ENCODE peak calls at places on chromosomes 1 and 21, in five cellular contexts. E is IMR-90; Z is Daoy; Y is occipital lobe; G is activated naive CD4-positive, alpha-beta T cell treated with Interleukin-2 at 50 U/mL for 16 hours. Q is an unnamed sample.

GRCh38 chr1:23957096-23957495 is 2.5 kb upstream of the PNRC2 start:
- DNase-seq in E (no peak), Z (no peak), Y (no peak), G (no peak), Q (no peak)

GRCh38 chr1:39759436-39759726 is 11.8 kb downstream of the OXCT2 start:
- DNase-seq in E (no peak), Z (no peak), Y (no peak), G (no peak), Q (no peak)

GRCh38 chr21:41128981-41129380 is 39.0 kb upstream of the BACE2 start:
- DNase-seq in E (no peak), Z (no peak), Y (no peak), G (no peak), Q (no peak)

GRCh38 chr21:21111309-21111920 is 113.2 kb downstream of the NCAM2 start:
- DNase-seq in E (no peak), Z (no peak), Y (no peak), G (no peak), Q (no peak)

GRCh38 chr1:42977653-42978052 is 19.0 kb upstream of the SLC2A1 start:
- DNase-seq in E (no peak), Z (no peak), Y (no peak), G (no peak), Q (no peak)

GRCh38 chr1:218211241-218211640 is 73.9 kb upstream of the RRP15 start:
- DNase-seq in E (peak; percentile 23), Z (no peak), Y (no peak), G (no peak), Q (no peak)

GRCh38 chr1:54314691-54315455 is 91.3 kb downstream of the SSBP3 start:
- DNase-seq in E (no peak), Z (no peak), Y (no peak), G (no peak), Q (no peak)

GRCh38 chr1:181383695-181384094 is 99.6 kb upstream of the CACNA1E start:
- DNase-seq in E (no peak), Z (peak; percentile 30), Y (no peak), G (no peak), Q (no peak)